ENCODE peak calls at places on chromosome 17, in seven cellular contexts. H is GM12891, W is K562, L is GM12878, Q is SK-N-SH, E is HepG2, F is H1. D is an unnamed sample.

GRCh38 chr17:50422738-50423137 is 3.3 kb upstream of the ACSF2 start:
- DNase-seq in E (peak), H (no peak), Q (no peak), W (no peak), F (no peak), L (no peak), D (no peak)

GRCh38 chr17:9728005-9728404 is 63.4 kb downstream of the DHRS7C start:
- DNase-seq in W (no peak), E (no peak), H (no peak), Q (no peak), L (no peak), F (no peak), D (no peak)

GRCh38 chr17:65599650-65600049 is 38.2 kb upstream of the AXIN2 start:
- DNase-seq in Q (no peak), H (no peak), L (no peak), W (no peak), E (no peak), F (no peak), D (no peak)

GRCh38 chr17:9206160-9206988 is 185.1 kb downstream of the NTN1 start:
- DNase-seq in Q (no peak), L (no peak), F (no peak), H (no peak), W (no peak), E (no peak), D (no peak)

GRCh38 chr17:32536736-32537646 is 50.2 kb downstream of the CDK5R1 start:
- DNase-seq in W (no peak), F (no peak), H (no peak), L (no peak), Q (no peak), E (no peak), D (no peak)

GRCh38 chr17:2903193-2903974 is 107.1 kb downstream of the RAP1GAP2 start:
- DNase-seq in Q (no peak), W (no peak), F (no peak), L (no peak), E (peak), H (no peak), D (no peak)

GRCh38 chr17:27540300-27541105 is 84.3 kb downstream of the KSR1 start:
- DNase-seq in Q (no peak), L (no peak), F (no peak), E (peak), W (no peak), H (no peak), D (no peak)

GRCh38 chr17:82613283-82614094 is 34.8 kb downstream of the WDR45B start:
- DNase-seq in F (no peak), H (no peak), W (no peak), L (no peak), E (no peak), Q (peak), D (no peak)

GRCh38 chr17:82464567-82464929 is 6.0 kb downstream of the NARF start:
- DNase-seq in F (no peak), W (no peak), E (no peak), L (no peak), Q (no peak), H (no peak), D (no peak)

GRCh38 chr17:49898547-49899490 is 51.0 kb upstream of the TAC4 start:
- DNase-seq in F (no peak), H (no peak), L (no peak), W (peak), E (peak), Q (no peak), D (no peak)

GRCh38 chr17:17994271-17994670 is 21.6 kb downstream of the DRC3 start:
- DNase-seq in F (peak), W (no peak), L (no peak), H (no peak), E (peak), Q (peak), D (no peak)

GRCh38 chr17:1999557-2000251 is 25.4 kb downstream of the RTN4RL1 start:
- DNase-seq in Q (peak), E (peak), F (no peak), H (no peak), W (no peak), L (no peak), D (no peak)

GRCh38 chr17:45346255-45347015 is 29.6 kb upstream of the MAP3K14 start:
- DNase-seq in L (no peak), E (no peak), Q (no peak), W (no peak), F (no peak), H (no peak), D (no peak)

GRCh38 chr17:77526259-77526711 is 385.5 kb downstream of the SEC14L1 start:
- DNase-seq in H (no peak), W (no peak), F (no peak), Q (no peak), L (no peak), E (no peak), D (no peak)

GRCh38 chr17:8630802-8631553 is 453 bp upstream of the MYH10 start:
- DNase-seq in H (peak), E (peak), L (peak), Q (peak), F (peak), W (peak), D (peak)

GRCh38 chr17:8056232-8056975 is 17.5 kb downstream of the ALOX15B start:
- DNase-seq in L (peak), H (no peak), W (no peak), E (peak), F (no peak), Q (no peak), D (no peak)

GRCh38 chr17:751269-752001 is 629 bp downstream of the GEMIN4 start:
- DNase-seq in Q (peak), H (peak), W (peak), F (peak), L (no peak), E (no peak), D (peak)

GRCh38 chr17:48604770-48605329 is at the start of gene HOXB6:
- DNase-seq in H (no peak), E (no peak), Q (no peak), W (peak), F (no peak), L (no peak), D (no peak)
- TF ChIP-seq TAF1 in H (no peak), E (no peak), Q (no peak), W (peak), F (no peak), L (no peak), D (no peak)

DNA sequence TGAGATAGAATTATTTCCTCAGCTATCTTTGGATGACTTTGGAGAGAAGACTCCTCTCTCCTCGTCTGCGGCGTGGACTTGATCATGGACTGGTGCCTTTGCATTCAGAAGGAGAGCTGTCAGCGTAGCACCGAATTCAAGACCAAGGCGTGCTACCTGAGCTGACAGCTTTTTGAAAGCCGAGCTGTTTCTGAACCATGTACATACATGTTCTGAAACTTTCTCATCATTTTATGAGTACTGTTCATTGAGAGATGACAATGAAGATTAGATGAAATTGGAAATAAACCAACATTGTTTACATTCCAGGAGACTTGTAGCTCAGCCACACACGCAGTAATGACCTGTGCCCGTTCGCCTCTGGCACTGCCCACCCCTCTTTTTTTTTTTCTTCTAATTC is 21.5 kb upstream of the ENDOV start:
- DNase-seq in E (no peak), H (no peak), W (no peak), F (no peak), Q (no peak), L (no peak), D (no peak)
- TF ChIP-seq POLR2AphosphoS5 in E (no peak), H (no peak), W (no peak), F (no peak), Q (no peak), L (no peak), D (no peak)

GRCh38 chr17:59737324-59737723 is 29.9 kb downstream of the VMP1 start:
- DNase-seq in H (no peak), E (no peak), F (no peak), Q (no peak), W (no peak), L (no peak), D (no peak)
- TF ChIP-seq TAF1 in H (no peak), E (no peak), F (no peak), Q (no peak), W (no peak), L (no peak), D (no peak)

GRCh38 chr17:73067075-73067474 is 25.4 kb downstream of the SLC39A11 start:
- DNase-seq in F (no peak), L (no peak), H (no peak), E (no peak), Q (no peak), W (no peak), D (no peak)
- TF ChIP-seq POLR2AphosphoS5 in F (no peak), L (no peak), H (no peak), E (no peak), Q (no peak), W (no peak), D (no peak)

GRCh38 chr17:21525464-21526130 is 149.4 kb downstream of the KCNJ12 start:
- DNase-seq in L (no peak), Q (no peak), W (no peak), F (peak), H (no peak), E (no peak), D (no peak)
- TF ChIP-seq TAF1 in L (no peak), Q (no peak), W (no peak), F (no peak), H (no peak), E (no peak), D (no peak)